ENCODE peak calls at places on chromosomes 3 and 15, in nine cellular contexts. One of them, this sample, is unnamed.

GRCh38 chr15:52288051-52288942 is 7.3 kb downstream of the MYO5C start:
- DNase-seq in OCI-LY7: no peak
- DNase-seq in astrocyte: peak
- DNase-seq in neural progenitor cell: no peak
- DNase-seq in H9: no peak
- DNase-seq in IMR-90: peak
- DNase-seq in PC-3: peak
- DNase-seq in GM12878: no peak
- DNase-seq in fibroblast of lung: peak
- DNase-seq in this sample: no peak

GRCh38 chr3:48141225-48142137 is 46.7 kb downstream of the CDC25A start:
- DNase-seq in OCI-LY7: no peak
- DNase-seq in PC-3: no peak
- DNase-seq in fibroblast of lung: no peak
- DNase-seq in GM12878: no peak
- DNase-seq in astrocyte: no peak
- DNase-seq in IMR-90: no peak
- DNase-seq in neural progenitor cell: no peak
- DNase-seq in H9: no peak
- DNase-seq in this sample: no peak

GRCh38 chr3:188407158-188407880 is 253.4 kb downstream of the LPP start:
- DNase-seq in PC-3: no peak
- DNase-seq in IMR-90: peak
- DNase-seq in astrocyte: peak
- DNase-seq in H9: no peak
- DNase-seq in OCI-LY7: no peak
- DNase-seq in GM12878: no peak
- DNase-seq in fibroblast of lung: peak
- DNase-seq in neural progenitor cell: no peak
- DNase-seq in this sample: peak

GRCh38 chr15:31586841-31587240 is 260.2 kb downstream of the KLF13 start:
- DNase-seq in GM12878: no peak
- DNase-seq in astrocyte: no peak
- DNase-seq in IMR-90: peak
- DNase-seq in PC-3: no peak
- DNase-seq in fibroblast of lung: no peak
- DNase-seq in OCI-LY7: no peak
- DNase-seq in H9: no peak
- DNase-seq in neural progenitor cell: no peak
- DNase-seq in this sample: peak

GRCh38 chr3:156631323-156631722 is 43.1 kb upstream of the TIPARP start:
- DNase-seq in H9: no peak
- DNase-seq in fibroblast of lung: no peak
- DNase-seq in IMR-90: no peak
- DNase-seq in astrocyte: no peak
- DNase-seq in OCI-LY7: no peak
- DNase-seq in PC-3: peak
- DNase-seq in GM12878: no peak
- DNase-seq in neural progenitor cell: no peak
- DNase-seq in this sample: peak

GRCh38 chr3:156793851-156794250 is 32.3 kb upstream of the LEKR1 start:
- DNase-seq in H9: no peak
- DNase-seq in PC-3: no peak
- DNase-seq in astrocyte: no peak
- DNase-seq in IMR-90: no peak
- DNase-seq in neural progenitor cell: no peak
- DNase-seq in GM12878: no peak
- DNase-seq in fibroblast of lung: no peak
- DNase-seq in OCI-LY7: no peak
- DNase-seq in this sample: no peak

GRCh38 chr3:47315069-47315647 is 32.4 kb downstream of the KLHL18 start:
- DNase-seq in PC-3: no peak
- DNase-seq in astrocyte: no peak
- DNase-seq in GM12878: no peak
- DNase-seq in fibroblast of lung: no peak
- DNase-seq in H9: no peak
- DNase-seq in IMR-90: peak
- DNase-seq in neural progenitor cell: no peak
- DNase-seq in OCI-LY7: no peak
- DNase-seq in this sample: peak

GRCh38 chr15:89139613-89140499 is 51.6 kb downstream of the ABHD2 start:
- DNase-seq in OCI-LY7: no peak
- DNase-seq in fibroblast of lung: no peak
- DNase-seq in IMR-90: no peak
- DNase-seq in GM12878: no peak
- DNase-seq in H9: no peak
- DNase-seq in astrocyte: no peak
- DNase-seq in PC-3: no peak
- DNase-seq in neural progenitor cell: peak
- DNase-seq in this sample: no peak

GRCh38 chr15:69719527-69719926 is 266.9 kb downstream of the RPLP1 start:
- DNase-seq in GM12878: no peak
- DNase-seq in astrocyte: peak
- DNase-seq in fibroblast of lung: peak
- DNase-seq in neural progenitor cell: no peak
- DNase-seq in PC-3: no peak
- DNase-seq in IMR-90: no peak
- DNase-seq in OCI-LY7: peak
- DNase-seq in H9: no peak
- DNase-seq in this sample: no peak

GRCh38 chr3:45932112-45932511 is 11.2 kb upstream of the CXCR6 start:
- DNase-seq in IMR-90: no peak
- DNase-seq in astrocyte: no peak
- DNase-seq in PC-3: no peak
- DNase-seq in H9: no peak
- DNase-seq in fibroblast of lung: no peak
- DNase-seq in neural progenitor cell: no peak
- DNase-seq in GM12878: no peak
- DNase-seq in OCI-LY7: no peak
- DNase-seq in this sample: no peak

GRCh38 chr3:21662403-21662802 is 88.6 kb downstream of the ZNF385D start:
- DNase-seq in GM12878: no peak
- DNase-seq in fibroblast of lung: no peak
- DNase-seq in astrocyte: no peak
- DNase-seq in IMR-90: no peak
- DNase-seq in neural progenitor cell: no peak
- DNase-seq in OCI-LY7: no peak
- DNase-seq in H9: no peak
- DNase-seq in PC-3: peak
- DNase-seq in this sample: no peak

GRCh38 chr3:57822686-57823085 is 66.6 kb downstream of the SLMAP start:
- DNase-seq in GM12878: no peak
- DNase-seq in astrocyte: peak
- DNase-seq in H9: no peak
- DNase-seq in neural progenitor cell: no peak
- DNase-seq in fibroblast of lung: peak
- DNase-seq in OCI-LY7: no peak
- DNase-seq in IMR-90: no peak
- DNase-seq in PC-3: no peak
- DNase-seq in this sample: no peak

DNA sequence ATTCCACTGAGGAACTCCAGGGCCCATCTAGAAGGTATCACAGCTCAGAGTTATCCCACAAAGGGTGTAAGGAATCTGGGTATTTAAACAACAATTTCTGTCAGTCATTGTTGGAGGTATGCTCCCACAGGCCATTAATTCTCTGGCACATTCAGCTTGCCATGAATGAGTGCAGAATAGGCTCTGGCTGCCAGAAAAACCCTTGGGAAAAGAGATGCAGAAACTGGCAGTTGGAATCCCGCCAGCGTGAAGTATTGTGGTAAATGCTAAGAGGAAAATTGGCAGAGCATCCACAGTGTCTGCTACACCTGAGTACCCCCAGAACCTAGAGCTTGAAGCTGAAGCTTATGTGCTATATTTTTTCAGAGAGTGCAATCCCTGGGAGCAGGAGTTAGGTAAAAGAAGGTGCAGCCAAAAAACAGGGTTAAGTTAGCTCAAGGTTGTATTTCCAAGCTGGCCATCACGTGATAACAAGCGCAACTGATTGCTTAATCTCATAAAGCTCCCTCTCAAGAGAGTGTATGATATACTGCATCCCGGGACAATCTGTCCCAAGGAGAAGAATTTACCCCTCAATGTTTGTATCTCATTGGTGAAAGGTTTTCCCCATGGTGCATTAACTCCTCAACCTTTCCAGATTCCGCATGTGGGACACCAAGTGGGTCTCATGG is 94.2 kb upstream of the ACP3 start:
- DNase-seq in fibroblast of lung: no peak
- DNase-seq in OCI-LY7: no peak
- DNase-seq in neural progenitor cell: peak
- DNase-seq in H9: no peak
- DNase-seq in astrocyte: no peak
- DNase-seq in IMR-90: no peak
- DNase-seq in PC-3: no peak
- DNase-seq in GM12878: no peak
- DNase-seq in this sample: no peak
- H2AFZ ChIP-seq in fibroblast of lung: no peak
- H2AFZ ChIP-seq in OCI-LY7: no peak
- H2AFZ ChIP-seq in neural progenitor cell: no peak
- H2AFZ ChIP-seq in H9: peak
- H2AFZ ChIP-seq in astrocyte: no peak
- H2AFZ ChIP-seq in IMR-90: no peak
- H2AFZ ChIP-seq in PC-3: no peak
- H2AFZ ChIP-seq in GM12878: no peak
- H2AFZ ChIP-seq in this sample: no peak

DNA sequence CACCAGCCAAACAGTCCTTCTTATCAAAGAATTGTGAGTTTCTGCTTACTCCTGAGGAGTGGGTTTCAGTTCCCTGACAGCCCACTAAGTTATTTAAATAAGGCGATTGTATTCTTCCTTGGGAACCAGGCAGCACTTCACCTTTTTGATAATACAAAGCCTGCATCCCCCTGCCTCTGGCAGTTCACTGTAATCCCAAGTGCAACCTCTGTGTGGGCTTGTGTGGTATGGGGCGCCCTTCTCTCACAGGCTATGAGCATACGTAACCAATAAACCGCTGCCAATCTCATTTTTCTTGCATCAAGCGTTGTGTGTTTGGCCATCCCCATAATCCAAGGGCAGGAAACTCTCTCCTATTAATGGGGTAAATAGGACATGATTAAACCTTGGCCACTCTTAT is 1025.6 kb downstream of the NSUN3 start:
- DNase-seq in IMR-90: no peak
- DNase-seq in neural progenitor cell: no peak
- DNase-seq in GM12878: no peak
- DNase-seq in astrocyte: no peak
- DNase-seq in OCI-LY7: no peak
- DNase-seq in PC-3: no peak
- DNase-seq in fibroblast of lung: no peak
- DNase-seq in H9: peak
- DNase-seq in this sample: no peak
- H2AFZ ChIP-seq in IMR-90: no peak
- H2AFZ ChIP-seq in neural progenitor cell: no peak
- H2AFZ ChIP-seq in GM12878: no peak
- H2AFZ ChIP-seq in astrocyte: no peak
- H2AFZ ChIP-seq in OCI-LY7: no peak
- H2AFZ ChIP-seq in PC-3: no peak
- H2AFZ ChIP-seq in fibroblast of lung: no peak
- H2AFZ ChIP-seq in H9: no peak
- H2AFZ ChIP-seq in this sample: no peak

GRCh38 chr3:18135083-18135814 is 289.9 kb downstream of the SATB1 start:
- DNase-seq in OCI-LY7: no peak
- DNase-seq in GM12878: no peak
- DNase-seq in astrocyte: peak
- DNase-seq in fibroblast of lung: peak
- DNase-seq in H9: no peak
- DNase-seq in neural progenitor cell: no peak
- DNase-seq in IMR-90: peak
- DNase-seq in PC-3: no peak
- DNase-seq in this sample: no peak
- H2AFZ ChIP-seq in OCI-LY7: no peak
- H2AFZ ChIP-seq in GM12878: no peak
- H2AFZ ChIP-seq in astrocyte: peak
- H2AFZ ChIP-seq in fibroblast of lung: peak
- H2AFZ ChIP-seq in H9: no peak
- H2AFZ ChIP-seq in neural progenitor cell: no peak
- H2AFZ ChIP-seq in IMR-90: peak
- H2AFZ ChIP-seq in PC-3: peak
- H2AFZ ChIP-seq in this sample: peak

GRCh38 chr3:38029400-38030125 is at the start of gene PLCD1:
- DNase-seq in GM12878: no peak
- DNase-seq in IMR-90: no peak
- DNase-seq in fibroblast of lung: peak
- DNase-seq in H9: peak
- DNase-seq in OCI-LY7: no peak
- DNase-seq in neural progenitor cell: peak
- DNase-seq in astrocyte: peak
- DNase-seq in PC-3: no peak
- DNase-seq in this sample: peak

GRCh38 chr3:38028621-38029361 is 651 bp downstream of the PLCD1 start:
- DNase-seq in OCI-LY7: no peak
- DNase-seq in PC-3: no peak
- DNase-seq in astrocyte: no peak
- DNase-seq in neural progenitor cell: peak
- DNase-seq in H9: no peak
- DNase-seq in IMR-90: no peak
- DNase-seq in fibroblast of lung: no peak
- DNase-seq in GM12878: no peak
- DNase-seq in this sample: peak

GRCh38 chr3:38031022-38031994 is 1.9 kb upstream of the PLCD1 start:
- DNase-seq in OCI-LY7: no peak
- DNase-seq in astrocyte: no peak
- DNase-seq in H9: no peak
- DNase-seq in GM12878: no peak
- DNase-seq in IMR-90: no peak
- DNase-seq in PC-3: peak
- DNase-seq in neural progenitor cell: no peak
- DNase-seq in fibroblast of lung: peak
- DNase-seq in this sample: peak

GRCh38 chr3:38032328-38032865 is 3.0 kb upstream of the PLCD1 start:
- DNase-seq in astrocyte: no peak
- DNase-seq in OCI-LY7: no peak
- DNase-seq in H9: no peak
- DNase-seq in IMR-90: no peak
- DNase-seq in fibroblast of lung: no peak
- DNase-seq in PC-3: no peak
- DNase-seq in neural progenitor cell: no peak
- DNase-seq in GM12878: no peak
- DNase-seq in this sample: no peak

DNA sequence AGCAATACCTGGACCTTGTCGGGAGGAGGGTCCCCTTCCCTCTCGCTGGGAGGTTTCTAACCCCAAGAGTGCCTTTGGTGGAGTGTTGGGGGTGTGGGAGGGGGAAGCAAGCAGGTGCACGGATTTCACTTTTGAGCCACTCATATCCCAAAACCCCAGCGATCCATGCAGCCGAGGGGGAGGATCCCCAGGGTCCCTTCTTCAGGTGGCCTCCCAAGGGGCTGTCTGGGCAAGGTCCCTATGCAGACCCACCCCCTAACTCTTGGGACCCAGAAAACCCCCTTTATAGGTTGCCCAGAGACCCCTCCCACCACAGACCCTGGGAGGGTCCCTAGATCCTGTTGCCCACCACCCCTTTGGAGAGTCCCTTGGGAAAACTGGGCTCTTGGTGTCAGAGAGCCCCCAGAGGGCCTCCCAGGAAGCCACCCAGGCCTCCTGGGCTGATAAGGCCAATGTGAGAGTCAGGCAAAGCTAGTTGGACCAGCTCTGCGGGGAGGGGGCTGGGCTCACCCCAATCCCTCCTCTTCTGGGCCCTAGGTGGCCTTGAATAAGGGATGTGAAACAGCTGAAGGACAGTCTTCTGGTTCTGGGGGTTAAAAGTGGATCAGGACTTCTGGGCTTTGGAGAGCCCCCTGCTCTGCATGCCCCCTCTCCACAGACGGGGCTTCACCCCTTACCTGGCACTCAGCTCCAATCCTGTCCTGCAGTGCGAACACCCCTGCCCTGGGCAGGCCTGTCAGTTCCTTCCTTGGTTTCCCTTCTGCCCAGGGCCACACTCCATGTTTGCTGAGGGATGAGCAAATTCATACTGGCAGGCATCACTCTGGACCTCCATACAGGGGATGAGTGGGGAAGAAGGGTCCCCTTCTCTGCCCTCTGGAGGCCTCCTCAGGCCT is 932 bp upstream of the PLCD1 start:
- DNase-seq in GM12878: no peak
- DNase-seq in IMR-90: no peak
- DNase-seq in neural progenitor cell: no peak
- DNase-seq in PC-3: no peak
- DNase-seq in astrocyte: no peak
- DNase-seq in H9: no peak
- DNase-seq in fibroblast of lung: no peak
- DNase-seq in OCI-LY7: no peak
- DNase-seq in this sample: peak
- H2AFZ ChIP-seq in GM12878: no peak
- H2AFZ ChIP-seq in IMR-90: peak
- H2AFZ ChIP-seq in neural progenitor cell: peak
- H2AFZ ChIP-seq in PC-3: peak
- H2AFZ ChIP-seq in astrocyte: peak
- H2AFZ ChIP-seq in H9: no peak
- H2AFZ ChIP-seq in fibroblast of lung: peak
- H2AFZ ChIP-seq in OCI-LY7: no peak
- H2AFZ ChIP-seq in this sample: peak

This sample was measured in GM23248.